ENCODE peak calls at places on chromosomes 13 and 19, in four cellular contexts. K is A549, J is PC-9, Y is body of pancreas. G is an unnamed sample. For H3K4me1, the result is how much of the 10 kb centered on the place peaks cover.

GRCh38 chr13:101626925-101627555 is 174.6 kb downstream of the ITGBL1 start:
- DNase-seq in J (no peak), Y (no peak), K (no peak), G (no peak)

GRCh38 chr19:1295169-1296012 is 9.7 kb downstream of the EFNA2 start:
- DNase-seq in J (no peak), Y (no peak), K (no peak), G (no peak)

GRCh38 chr19:42634409-42635232 is 39.9 kb upstream of the CEACAM8 start:
- DNase-seq in J (peak), Y (peak), K (peak), G (peak)

GRCh38 chr13:110354209-110354627 is 47.1 kb downstream of the COL4A2 start:
- DNase-seq in Y (no peak), J (no peak), K (no peak), G (no peak)

GRCh38 chr13:50149932-50150331 is 134.7 kb downstream of the KCNRG start:
- DNase-seq in J (no peak), K (no peak), Y (peak), G (no peak)

GRCh38 chr13:73722120-73722519 is 412.1 kb downstream of the KLF12 start:
- DNase-seq in K (no peak), J (no peak), Y (no peak), G (peak)

GRCh38 chr19:16801599-16801998 is 27.6 kb upstream of the SIN3B start:
- DNase-seq in J (no peak), Y (no peak), K (no peak), G (no peak)

GRCh38 chr19:16076958-16077611 is 790 bp downstream of the TPM4 start:
- DNase-seq in Y (peak), K (no peak), J (no peak), G (peak)

GRCh38 chr13:45823583-45823982 is 28.0 kb downstream of the SIAH3 start:
- DNase-seq in Y (no peak), K (no peak), J (no peak), G (no peak)

GRCh38 chr13:79749985-79750551 is 269.1 kb downstream of the NDFIP2 start:
- DNase-seq in Y (peak), K (no peak), J (peak), G (no peak)

GRCh38 chr19:10742494-10742893 is 24.6 kb downstream of the DNM2 start:
- DNase-seq in K (no peak), Y (no peak), J (no peak), G (no peak)
- H3K4me1 ChIP-seq in K (under half), Y (half or more), J (under half), G (under half)

GRCh38 chr19:52229524-52229923 is 39.7 kb downstream of the PPP2R1A start:
- DNase-seq in K (no peak), Y (no peak), J (no peak), G (no peak)
- H3K4me1 ChIP-seq in K (under half), Y (under half), J (under half), G (under half)

GRCh38 chr19:14115761-14116160 is 1.8 kb downstream of the PRKACA start:
- DNase-seq in K (no peak), J (no peak), Y (no peak), G (no peak)

GRCh38 chr19:14117668-14118164 is at the start of gene PRKACA:
- DNase-seq in K (peak), J (peak), Y (peak), G (peak)

GRCh38 chr19:14116525-14116917 is 1.0 kb downstream of the PRKACA start:
- DNase-seq in J (no peak), K (no peak), Y (no peak), G (no peak)

GRCh38 chr19:14118165-14119051 is 846 bp upstream of the PRKACA start:
- DNase-seq in K (no peak), Y (peak), J (no peak), G (no peak)

DNA sequence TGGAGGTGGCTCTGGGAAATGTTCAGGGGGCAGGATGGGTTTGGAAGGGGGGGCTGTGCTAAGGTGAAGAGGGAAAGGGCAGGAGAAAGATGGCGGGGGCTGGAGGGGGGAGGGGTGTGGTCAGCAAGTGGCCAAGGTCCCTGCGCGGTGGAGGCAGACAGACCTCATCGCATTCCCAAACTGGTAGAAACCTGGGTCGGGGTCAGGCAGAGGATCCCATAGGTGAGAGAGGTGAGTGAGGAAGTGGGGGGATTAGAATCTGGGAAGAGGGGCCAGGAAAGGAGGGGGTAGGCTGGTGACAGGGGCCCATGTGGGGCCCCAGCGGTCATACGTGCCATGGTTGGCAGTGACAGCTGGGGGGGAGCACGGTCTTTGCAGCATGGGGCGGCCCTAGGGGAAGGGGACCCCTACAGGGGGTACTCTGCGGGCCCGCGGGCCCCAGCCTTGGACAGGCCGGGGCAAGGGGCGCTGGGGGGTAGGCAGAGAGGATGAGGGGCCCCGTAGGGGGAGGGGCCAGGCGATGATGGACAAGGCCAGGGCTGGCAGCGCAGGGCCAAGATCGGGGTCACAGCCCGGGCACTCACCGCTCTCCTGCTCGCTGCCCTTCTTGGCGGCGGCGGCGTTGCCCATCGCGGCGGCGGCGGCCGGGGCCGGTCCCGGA is 514 bp downstream of the PRKACA start:
- DNase-seq in J (no peak), Y (peak), K (no peak), G (peak)
- H3K4me1 ChIP-seq in J (under half), Y (half or more), K (under half), G (under half)

GRCh38 chr19:44745386-44745831 is 3.1 kb upstream of the BCL3 start:
- DNase-seq in Y (no peak), K (peak), J (peak), G (peak)

GRCh38 chr19:44747739-44748425 is 626 bp upstream of the BCL3 start:
- DNase-seq in J (peak), Y (peak), K (peak), G (peak)

GRCh38 chr19:44746616-44746945 is 1.9 kb upstream of the BCL3 start:
- DNase-seq in J (no peak), K (no peak), Y (no peak), G (no peak)

GRCh38 chr19:44746946-44747738 is 1.4 kb upstream of the BCL3 start:
- DNase-seq in Y (peak), K (peak), J (peak), G (peak)

GRCh38 chr19:44745887-44746600 is 2.5 kb upstream of the BCL3 start:
- DNase-seq in Y (no peak), K (no peak), J (no peak), G (no peak)
- H3K4me1 ChIP-seq in Y (half or more), K (half or more), J (half or more), G (under half)

GRCh38 chr19:51096473-51097165 is 11.6 kb downstream of the CTU1 start:
- DNase-seq in Y (no peak), J (no peak), K (peak), G (no peak)
- H3K4me1 ChIP-seq in Y (under half), J (under half), K (under half), G (under half)

GRCh38 chr19:4086336-4086953 is 19.7 kb upstream of the ZBTB7A start:
- DNase-seq in Y (no peak), J (no peak), K (no peak), G (no peak)

GRCh38 chr19:4081441-4082129 is 14.9 kb upstream of the ZBTB7A start:
- DNase-seq in K (no peak), J (no peak), Y (no peak), G (peak)

GRCh38 chr19:4084547-4084877 is 17.8 kb upstream of the ZBTB7A start:
- DNase-seq in Y (no peak), J (no peak), K (no peak), G (peak)

GRCh38 chr19:4082172-4082571 is 15.5 kb upstream of the ZBTB7A start:
- DNase-seq in J (no peak), K (no peak), Y (no peak), G (no peak)

GRCh38 chr19:4083677-4084546 is 17.2 kb upstream of the ZBTB7A start:
- DNase-seq in Y (no peak), K (no peak), J (peak), G (peak)
- H3K4me1 ChIP-seq in Y (under half), K (under half), J (under half), G (under half)

G was measured in HAP-1.